ENCODE peak calls at places on chromosomes 12 and 14, in six cellular contexts. E, Y, K, H, N and M are unnamed samples.

GRCh38 chr14:79057333-79057732 is 887.2 kb downstream of the NRXN3 start:
- DNase-seq in E (peak), K (no peak), N (peak), Y (no peak), H (no peak), M (no peak)

GRCh38 chr12:16189849-16190248 is 87.6 kb downstream of the SLC15A5 start:
- DNase-seq in H (no peak), K (no peak), N (peak), Y (no peak), E (peak), M (no peak)

GRCh38 chr12:131171029-131171428 is 217.3 kb downstream of the ADGRD1 start:
- DNase-seq in H (no peak), K (no peak), N (no peak), E (no peak), Y (no peak), M (no peak)

GRCh38 chr12:47805417-47805816 is 14.3 kb downstream of the HDAC7 start:
- DNase-seq in E (no peak), Y (no peak), H (no peak), N (peak), K (no peak), M (no peak)

GRCh38 chr14:101371691-101372493 is 189.4 kb upstream of the DIO3 start:
- DNase-seq in H (no peak), N (no peak), E (no peak), Y (no peak), K (no peak), M (no peak)

GRCh38 chr12:8035440-8036010 is 3.0 kb downstream of the FOXJ2 start:
- DNase-seq in H (no peak), E (peak), Y (no peak), K (no peak), N (no peak), M (no peak)

GRCh38 chr14:52110441-52111086 is 41.7 kb upstream of the NID2 start:
- DNase-seq in K (no peak), H (no peak), N (peak), E (peak), Y (no peak), M (no peak)

GRCh38 chr12:72273499-72273837 is 1.3 kb downstream of the TRHDE start:
- DNase-seq in Y (no peak), E (no peak), K (no peak), N (no peak), H (peak), M (no peak)

GRCh38 chr12:15605886-15606590 is 183.2 kb downstream of the EPS8 start:
- DNase-seq in Y (no peak), E (no peak), N (no peak), K (no peak), H (no peak), M (no peak)

GRCh38 chr12:53965251-53966069 is 7.5 kb upstream of the HOXC11 start:
- DNase-seq in N (no peak), K (peak), H (no peak), Y (no peak), E (no peak), M (no peak)

GRCh38 chr12:19030603-19031002 is 98.9 kb upstream of the PLEKHA5 start:
- DNase-seq in Y (no peak), E (no peak), H (no peak), K (no peak), N (no peak), M (no peak)

GRCh38 chr14:105817971-105818711 is 291.8 kb downstream of the TMEM121 start:
- DNase-seq in E (no peak), K (no peak), Y (peak), H (no peak), N (no peak), M (no peak)

GRCh38 chr12:39623919-39624318 is 4.3 kb upstream of the ABCD2 start:
- DNase-seq in Y (peak), N (no peak), H (no peak), E (no peak), K (no peak), M (no peak)

GRCh38 chr12:124543591-124544310 is 23.7 kb downstream of the NCOR2 start:
- DNase-seq in K (no peak), N (peak), E (peak), H (peak), Y (no peak), M (no peak)

GRCh38 chr12:104929368-104929767 is 28.7 kb downstream of the SLC41A2 start:
- DNase-seq in Y (no peak), H (no peak), N (no peak), E (no peak), K (no peak), M (no peak)

GRCh38 chr12:95674631-95675030 is 115.9 kb downstream of the NTN4 start:
- DNase-seq in Y (no peak), H (no peak), K (no peak), N (peak), E (no peak), M (no peak)

GRCh38 chr12:65084579-65084978 is 36.5 kb downstream of the WIF1 start:
- DNase-seq in K (no peak), Y (no peak), E (peak), H (no peak), N (peak), M (no peak)

GRCh38 chr12:114686421-114687268 is 2.7 kb upstream of the TBX3 start:
- DNase-seq in H (no peak), E (no peak), N (no peak), K (no peak), Y (no peak), M (no peak)

GRCh38 chr12:7642876-7643309 is 22.8 kb downstream of the APOBEC1 start:
- DNase-seq in K (no peak), E (peak), Y (no peak), H (no peak), N (no peak), M (no peak)

GRCh38 chr14:71143391-71144290 is 236.4 kb downstream of the PCNX1 start:
- DNase-seq in K (no peak), N (peak), H (no peak), Y (no peak), E (peak), M (no peak)

GRCh38 chr14:92973265-92973797 is 50.4 kb downstream of the CHGA start:
- DNase-seq in N (peak), K (peak), E (peak), H (no peak), Y (no peak), M (peak)

GRCh38 chr12:8956772-8957171 is 7.3 kb upstream of the M6PR start:
- DNase-seq in K (no peak), N (no peak), E (no peak), Y (no peak), H (no peak), M (no peak)

GRCh38 chr12:124939428-124940142 is 25.1 kb upstream of the UBC start:
- DNase-seq in N (peak), K (peak), E (peak), Y (peak), H (peak), M (peak)

GRCh38 chr12:90851800-90852718 is 102.9 kb downstream of the CCER1 start:
- DNase-seq in H (no peak), E (no peak), K (no peak), N (no peak), Y (no peak), M (no peak)

GRCh38 chr12:80582431-80582830 is 125.0 kb upstream of the MYF6 start:
- DNase-seq in E (no peak), K (no peak), H (no peak), Y (no peak), N (no peak), M (no peak)

GRCh38 chr14:104360522-104360921 is 219.0 kb upstream of the C14orf180 start:
- DNase-seq in H (no peak), Y (no peak), E (no peak), N (no peak), K (no peak), M (no peak)

GRCh38 chr14:67729072-67729561 is 27.4 kb downstream of the RDH12 start:
- DNase-seq in Y (no peak), H (peak), K (no peak), E (no peak), N (no peak), M (peak)
- TF ChIP-seq CTCF in Y (no peak), H (no peak), K (no peak), E (no peak), N (no peak), M (no peak)

GRCh38 chr12:52920937-52921336 is 16.1 kb upstream of the KRT8 start:
- DNase-seq in H (no peak), K (no peak), Y (no peak), N (no peak), E (no peak), M (no peak)
- TF ChIP-seq CTCF in H (no peak), K (no peak), Y (no peak), N (no peak), E (no peak), M (no peak)

GRCh38 chr12:116277393-116278258 is at the start of gene MED13L:
- DNase-seq in N (peak), E (peak), K (peak), Y (peak), H (peak), M (peak)
- TF ChIP-seq CTCF in N (peak), E (peak), K (peak), Y (peak), H (no peak), M (no peak)

DNA sequence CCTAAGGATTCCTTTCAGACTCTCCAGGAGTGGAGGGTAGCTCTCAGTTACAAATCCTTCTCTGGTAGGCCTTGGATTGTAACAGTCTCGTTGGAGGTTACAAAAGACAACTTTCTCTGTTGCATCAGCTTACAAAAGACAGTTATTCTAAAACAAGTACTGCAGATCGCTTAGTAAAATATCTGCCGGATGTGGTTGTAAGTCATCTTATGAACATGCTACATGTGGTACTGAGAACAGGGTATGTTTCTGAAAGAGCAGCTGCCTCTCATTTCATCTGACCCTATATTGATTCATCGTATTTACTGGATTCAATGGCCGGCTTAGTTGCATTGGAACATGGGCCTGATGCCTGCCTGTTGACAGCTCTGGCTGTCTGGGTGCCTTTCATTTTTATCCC is 157.4 kb downstream of the PTCSC3 start:
- DNase-seq in K (no peak), H (no peak), Y (no peak), N (no peak), E (peak), M (no peak)
- TF ChIP-seq CTCF in K (no peak), H (no peak), Y (no peak), N (no peak), E (no peak), M (no peak)